ENCODE peak calls at places on chromosomes 2 and 18, in ten cellular contexts. C is suprapubic skin, Z is HCT116, V is colonic mucosa, P is GM23248, W is fibroblast of lung, L is endothelial cell of umbilical vein, Y is esophagus squamous epithelium, E is upper lobe of right lung, N is astrocyte. T is an unnamed sample.
A peak's percentile ranks its signal among the peaks of the same experiment; 100 is the strongest.

GRCh38 chr2:30914456-30914855 is 107.2 kb upstream of the CAPN13 start:
- DNase-seq in P (no peak), E (no peak), Z (no peak), W (no peak), C (no peak), V (no peak), Y (no peak), N (no peak), L (no peak), T (no peak)

GRCh38 chr18:55983433-55983832 is 395.4 kb upstream of the TCF4 start:
- DNase-seq in P (peak; percentile 38), Y (no peak), W (peak; percentile 35), E (no peak), Z (no peak), C (no peak), N (peak; percentile 25), L (peak; percentile 33), V (no peak), T (no peak)

GRCh38 chr18:56245856-56246575 is 392.4 kb downstream of the TXNL1 start:
- DNase-seq in C (no peak), W (peak; percentile 82), N (peak; percentile 77), Z (no peak), L (peak; percentile 65), V (no peak), Y (no peak), E (no peak), P (peak; percentile 68), T (peak; percentile 17)

GRCh38 chr2:104687147-104687546 is 166.8 kb upstream of the POU3F3 start:
- DNase-seq in Z (no peak), L (no peak), N (no peak), P (no peak), W (no peak), Y (no peak), V (no peak), C (no peak), E (no peak), T (no peak)

GRCh38 chr2:127454595-127455565 is 36.7 kb downstream of the PROC start:
- DNase-seq in N (no peak), E (no peak), P (no peak), V (peak; percentile 87), C (no peak), Y (no peak), Z (no peak), L (no peak), W (no peak), T (peak; percentile 60)

GRCh38 chr2:86397989-86398388 is 43.2 kb upstream of the KDM3A start:
- DNase-seq in Z (no peak), C (no peak), N (peak; percentile 4), E (no peak), W (peak; percentile 16), Y (no peak), V (no peak), P (no peak), L (no peak), T (no peak)

GRCh38 chr2:44430340-44430739 is 68.6 kb downstream of the CAMKMT start:
- DNase-seq in E (no peak), V (no peak), L (no peak), Z (no peak), W (no peak), C (no peak), Y (no peak), P (no peak), N (no peak), T (no peak)

GRCh38 chr2:212228651-212229253 is 309.9 kb downstream of the ERBB4 start:
- DNase-seq in W (peak; percentile 31), L (no peak), P (peak; percentile 42), C (no peak), N (peak; percentile 21), Z (no peak), E (no peak), Y (no peak), V (no peak), T (no peak)

GRCh38 chr2:54239427-54239826 is 16.6 kb downstream of the TSPYL6 start:
- DNase-seq in E (no peak), Z (no peak), C (no peak), L (no peak), W (peak; percentile 95), P (peak; percentile 90), V (no peak), N (peak; percentile 93), Y (no peak), T (peak; percentile 45)

GRCh38 chr2:119119999-119120710 is 38.4 kb downstream of the C1QL2 start:
- DNase-seq in Z (no peak), C (no peak), L (no peak), V (no peak), N (no peak), E (no peak), P (no peak), Y (no peak), W (no peak), T (peak; percentile 18)

GRCh38 chr2:42852798-42853197 is 60.4 kb upstream of the HAAO start:
- DNase-seq in C (no peak), E (peak; percentile 15), L (no peak), V (no peak), Y (no peak), P (no peak), Z (no peak), N (no peak), W (no peak), T (no peak)

DNA sequence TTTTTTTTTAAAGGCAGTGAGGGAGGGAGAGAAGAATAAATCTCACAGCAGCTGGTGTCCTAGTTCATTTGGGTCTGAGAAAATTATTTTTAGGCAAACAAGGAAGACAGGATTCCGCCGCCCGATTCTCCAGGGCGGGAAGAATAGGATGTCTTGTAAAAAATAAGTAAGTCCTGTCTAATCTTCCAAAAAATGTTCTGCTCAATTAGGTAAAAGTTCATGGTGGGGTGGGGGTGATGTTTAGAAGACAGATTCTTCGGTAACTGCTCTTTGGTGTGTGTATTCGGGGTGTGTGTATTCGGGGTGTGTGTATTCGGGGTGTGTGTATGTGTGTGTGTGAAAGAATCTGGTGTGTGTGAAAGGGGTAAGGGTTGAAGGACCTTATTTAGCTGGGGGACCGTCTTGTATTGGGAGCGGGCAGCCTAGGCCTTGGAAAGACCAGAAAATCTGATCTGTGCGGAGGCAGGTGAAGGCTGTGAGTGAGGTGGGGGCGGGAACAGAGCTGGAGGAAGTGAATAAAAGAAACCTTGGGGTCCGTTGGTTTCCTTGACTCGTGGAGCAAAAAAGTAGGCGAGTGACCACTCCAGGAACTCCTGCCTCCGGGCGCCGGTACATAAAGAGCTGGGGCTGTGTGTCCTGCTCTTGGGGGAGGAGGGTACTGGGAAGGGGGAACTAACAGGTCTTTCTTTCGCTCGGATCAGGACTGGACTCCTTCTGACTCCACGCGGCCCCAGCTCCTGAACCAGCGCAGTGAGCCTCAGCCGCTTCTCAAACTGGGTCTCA is 4.4 kb upstream of the PAX3 start:
- DNase-seq in N (no peak), P (no peak), E (no peak), W (no peak), L (no peak), V (no peak), Y (no peak), Z (no peak), C (no peak), T (no peak)
- H3K9me3 ChIP-seq in N (peaks cover 10% of the 10 kb centered on the region), P (no peaks in the 10 kb centered on the region), E (no peaks in the 10 kb centered on the region), W (no peaks in the 10 kb centered on the region), L (no peaks in the 10 kb centered on the region), V (no peaks in the 10 kb centered on the region), Y (no peaks in the 10 kb centered on the region), Z (no peaks in the 10 kb centered on the region), C (no peaks in the 10 kb centered on the region), T (peaks cover 5% of the 10 kb centered on the region)

GRCh38 chr2:106959975-106960632 is 74.1 kb upstream of the ST6GAL2 start:
- DNase-seq in C (no peak), Y (no peak), P (peak; percentile 71), V (no peak), W (peak; percentile 49), N (peak; percentile 40), E (no peak), L (no peak), Z (no peak), T (no peak)

GRCh38 chr2:106960633-106961205 is 74.8 kb upstream of the ST6GAL2 start:
- DNase-seq in Y (no peak), P (no peak), V (no peak), L (no peak), N (peak; percentile 53), W (peak; percentile 63), Z (no peak), C (no peak), E (no peak), T (peak; percentile 15)

GRCh38 chr2:106963156-106963555 is 77.2 kb upstream of the ST6GAL2 start:
- DNase-seq in Z (no peak), E (no peak), N (peak; percentile 58), Y (no peak), V (no peak), L (no peak), P (peak; percentile 21), W (peak; percentile 63), C (no peak), T (no peak)

GRCh38 chr2:106963893-106964292 is 77.9 kb upstream of the ST6GAL2 start:
- DNase-seq in W (no peak), E (no peak), N (no peak), L (no peak), V (no peak), P (no peak), Y (no peak), C (no peak), Z (no peak), T (no peak)

DNA sequence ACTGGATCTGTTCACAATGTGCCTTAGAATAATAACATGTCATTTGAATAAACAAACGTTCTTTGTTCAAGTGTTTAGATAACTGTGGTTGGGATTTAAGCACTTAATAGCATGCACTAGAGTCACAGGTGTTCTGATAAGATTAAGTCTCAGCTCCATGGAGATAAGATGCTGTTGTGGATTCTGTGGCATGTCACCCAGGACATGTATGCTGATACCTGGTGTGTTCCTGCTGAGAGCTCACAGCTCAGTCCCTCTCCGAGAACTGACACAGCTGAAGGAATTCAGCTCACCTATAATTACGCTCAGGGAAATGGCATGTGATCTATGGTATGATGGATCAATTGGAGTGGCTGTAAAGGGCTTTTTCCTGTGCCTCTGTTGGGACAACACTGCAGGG is 75.4 kb upstream of the ST6GAL2 start:
- DNase-seq in N (peak; percentile 45), Z (no peak), Y (no peak), P (no peak), V (no peak), W (peak; percentile 52), E (no peak), C (no peak), L (no peak), T (no peak)
- H3K4me1 ChIP-seq in N (peaks cover 36% of the 10 kb centered on the region), Z (no peaks in the 10 kb centered on the region), Y (no peaks in the 10 kb centered on the region), P (peaks cover 33% of the 10 kb centered on the region), V (no peaks in the 10 kb centered on the region), W (peaks cover 4% of the 10 kb centered on the region), E (no peaks in the 10 kb centered on the region), C (no peaks in the 10 kb centered on the region), L (no peaks in the 10 kb centered on the region), T (peaks cover 11% of the 10 kb centered on the region)

DNA sequence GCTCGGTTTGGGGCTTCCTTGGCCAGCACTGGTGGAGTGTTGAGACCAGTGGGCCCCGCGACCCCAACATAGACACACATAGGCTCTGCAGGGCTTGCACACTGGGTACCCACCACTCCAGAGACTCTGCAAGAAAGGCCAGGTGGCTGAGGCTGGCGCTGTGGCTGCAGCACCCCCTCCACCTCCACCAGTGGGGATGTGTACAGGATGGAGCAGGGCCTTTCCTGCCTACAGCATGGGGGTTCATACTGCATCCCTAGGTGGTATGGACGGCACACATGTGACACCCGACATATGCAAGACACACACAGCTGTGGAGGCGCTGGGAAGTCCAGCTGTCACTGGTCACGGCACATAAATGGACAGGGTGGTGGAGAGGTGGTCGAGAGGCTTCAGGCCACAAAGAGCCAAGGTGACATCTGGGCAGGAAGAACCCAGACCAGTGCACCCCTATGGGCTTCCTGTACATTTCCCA is 1.3 kb downstream of the RNPEPL1 start:
- DNase-seq in P (no peak), C (no peak), E (peak; percentile 64), L (no peak), Y (no peak), N (no peak), V (no peak), Z (no peak), W (no peak), T (peak; percentile 59)
- H3K27ac ChIP-seq in P (no peak overlapping the region), C (no peak overlapping the region), E (peak overlapping the region; percentile 83), L (no peak overlapping the region), Y (peak overlapping the region; percentile 27), N (no peak overlapping the region), V (no peak overlapping the region), Z (peak overlapping the region; percentile 93), W (no peak overlapping the region), T (no peak overlapping the region)

GRCh38 chr2:64049633-64050220 is 30.5 kb upstream of the VPS54 start:
- DNase-seq in W (peak; percentile 51), C (no peak), Y (peak; percentile 31), E (no peak), L (peak; percentile 84), V (peak; percentile 86), N (peak; percentile 37), P (peak; percentile 82), Z (peak; percentile 44), T (peak; percentile 93)
- H3K9me3 ChIP-seq in W (no peaks in the 10 kb centered on the region), C (no peaks in the 10 kb centered on the region), Y (no peaks in the 10 kb centered on the region), E (no peaks in the 10 kb centered on the region), L (no peaks in the 10 kb centered on the region), V (no peaks in the 10 kb centered on the region), N (no peaks in the 10 kb centered on the region), P (no peaks in the 10 kb centered on the region), Z (no peaks in the 10 kb centered on the region), T (no peaks in the 10 kb centered on the region)

T was measured in SJCRH30.